ENCODE peak calls at places on chromosomes 5 and 9, in four cellular contexts. One of them, this sample, is unnamed.

GRCh38 chr5:122844136-122844915 is 1.1 kb upstream of the SNX24 start:
- DNase-seq in spleen: no peak
- DNase-seq in HCT116: no peak
- DNase-seq in stomach: peak
- DNase-seq in this sample: no peak

GRCh38 chr9:36896296-36896695 is 137.8 kb downstream of the PAX5 start:
- DNase-seq in stomach: no peak
- DNase-seq in spleen: no peak
- DNase-seq in HCT116: no peak
- DNase-seq in this sample: no peak

GRCh38 chr9:124600407-124600806 is 93.2 kb upstream of the NR5A1 start:
- DNase-seq in stomach: no peak
- DNase-seq in HCT116: no peak
- DNase-seq in spleen: no peak
- DNase-seq in this sample: no peak

GRCh38 chr5:161745392-161745791 is 59.9 kb downstream of the GABRA6 start:
- DNase-seq in spleen: no peak
- DNase-seq in HCT116: no peak
- DNase-seq in stomach: no peak
- DNase-seq in this sample: no peak

GRCh38 chr5:74316064-74316586 is 324.4 kb downstream of the ENC1 start:
- DNase-seq in HCT116: no peak
- DNase-seq in spleen: no peak
- DNase-seq in stomach: no peak
- DNase-seq in this sample: no peak

GRCh38 chr9:133453651-133454050 is 6.1 kb upstream of the CACFD1 start:
- DNase-seq in HCT116: no peak
- DNase-seq in stomach: no peak
- DNase-seq in spleen: no peak
- DNase-seq in this sample: no peak

GRCh38 chr9:124818431-124819281 is 34.6 kb upstream of the WDR38 start:
- DNase-seq in HCT116: peak
- DNase-seq in spleen: peak
- DNase-seq in stomach: no peak
- DNase-seq in this sample: no peak

GRCh38 chr9:100587375-100587774 is 9.5 kb downstream of the CAVIN4 start:
- DNase-seq in stomach: no peak
- DNase-seq in HCT116: peak
- DNase-seq in spleen: no peak
- DNase-seq in this sample: no peak

GRCh38 chr9:88379352-88379751 is 8.9 kb upstream of the SPIN1 start:
- DNase-seq in spleen: no peak
- DNase-seq in stomach: no peak
- DNase-seq in HCT116: no peak
- DNase-seq in this sample: no peak

GRCh38 chr5:137312060-137312459 is 187.1 kb downstream of the SPOCK1 start:
- DNase-seq in spleen: no peak
- DNase-seq in stomach: no peak
- DNase-seq in HCT116: no peak
- DNase-seq in this sample: peak

GRCh38 chr5:171825046-171825445 is 39.4 kb downstream of the SMIM23 start:
- DNase-seq in spleen: peak
- DNase-seq in HCT116: no peak
- DNase-seq in stomach: no peak
- DNase-seq in this sample: no peak

GRCh38 chr5:11182441-11183080 is 421.5 kb upstream of the DAP start:
- DNase-seq in HCT116: peak
- DNase-seq in stomach: no peak
- DNase-seq in spleen: no peak
- DNase-seq in this sample: no peak

GRCh38 chr9:94554439-94555331 is at the start of gene PCAT7:
- DNase-seq in stomach: peak
- DNase-seq in spleen: no peak
- DNase-seq in HCT116: peak
- DNase-seq in this sample: no peak

GRCh38 chr5:77743181-77743580 is 33.0 kb downstream of the TBCA start:
- DNase-seq in HCT116: no peak
- DNase-seq in stomach: no peak
- DNase-seq in spleen: no peak
- DNase-seq in this sample: no peak

GRCh38 chr9:86471501-86471900 is 117.3 kb upstream of the TUT7 start:
- DNase-seq in spleen: no peak
- DNase-seq in stomach: no peak
- DNase-seq in HCT116: no peak
- DNase-seq in this sample: no peak

GRCh38 chr9:8652282-8652681 is 852.7 kb upstream of the DMAC1 start:
- DNase-seq in spleen: no peak
- DNase-seq in HCT116: no peak
- DNase-seq in stomach: no peak
- DNase-seq in this sample: no peak

GRCh38 chr5:174093132-174093531 is 47.6 kb downstream of the NSG2 start:
- DNase-seq in spleen: no peak
- DNase-seq in stomach: no peak
- DNase-seq in HCT116: no peak
- DNase-seq in this sample: no peak

GRCh38 chr5:61280205-61280604 is 51.9 kb upstream of the ZSWIM6 start:
- DNase-seq in HCT116: peak
- DNase-seq in spleen: no peak
- DNase-seq in stomach: no peak
- DNase-seq in this sample: no peak

GRCh38 chr9:112110094-112110772 is 64.9 kb downstream of the SUSD1 start:
- DNase-seq in stomach: no peak
- DNase-seq in spleen: no peak
- DNase-seq in HCT116: no peak
- DNase-seq in this sample: no peak

GRCh38 chr5:139698461-139699146 is 50.5 kb downstream of the CXXC5 start:
- DNase-seq in spleen: peak
- DNase-seq in HCT116: no peak
- DNase-seq in stomach: peak
- DNase-seq in this sample: no peak

GRCh38 chr9:119453490-119453911 is 84.3 kb upstream of the BRINP1 start:
- DNase-seq in HCT116: no peak
- DNase-seq in stomach: no peak
- DNase-seq in spleen: no peak
- DNase-seq in this sample: no peak

GRCh38 chr9:109182940-109183798 is 16.1 kb upstream of the FRRS1L start:
- DNase-seq in spleen: no peak
- DNase-seq in HCT116: peak
- DNase-seq in stomach: peak
- DNase-seq in this sample: no peak

GRCh38 chr9:7172445-7173115 is 414.8 kb downstream of the KDM4C start:
- DNase-seq in spleen: no peak
- DNase-seq in stomach: no peak
- DNase-seq in HCT116: no peak
- DNase-seq in this sample: no peak

GRCh38 chr9:75964431-75964830 is 74.0 kb downstream of the PCSK5 start:
- DNase-seq in spleen: no peak
- DNase-seq in stomach: no peak
- DNase-seq in HCT116: peak
- DNase-seq in this sample: no peak

GRCh38 chr9:22170162-22170932 is 161.2 kb upstream of the CDKN2B start:
- DNase-seq in stomach: no peak
- DNase-seq in spleen: no peak
- DNase-seq in HCT116: no peak
- DNase-seq in this sample: no peak

GRCh38 chr5:37494756-37495155 is 115.6 kb downstream of the WDR70 start:
- DNase-seq in HCT116: no peak
- DNase-seq in spleen: no peak
- DNase-seq in stomach: peak
- DNase-seq in this sample: no peak

GRCh38 chr5:22109315-22109714 is 743.8 kb downstream of the CDH12 start:
- DNase-seq in stomach: no peak
- DNase-seq in HCT116: no peak
- DNase-seq in spleen: no peak
- DNase-seq in this sample: no peak

GRCh38 chr9:124371183-124371582 is 44.1 kb downstream of the PSMB7 start:
- DNase-seq in stomach: no peak
- DNase-seq in HCT116: no peak
- DNase-seq in spleen: no peak
- DNase-seq in this sample: no peak

GRCh38 chr5:32720295-32720694 is 9.2 kb downstream of the NPR3 start:
- DNase-seq in stomach: no peak
- DNase-seq in HCT116: no peak
- DNase-seq in spleen: no peak
- DNase-seq in this sample: no peak

GRCh38 chr9:920927-921326 is 55.5 kb upstream of the DMRT3 start:
- DNase-seq in stomach: no peak
- DNase-seq in HCT116: no peak
- DNase-seq in spleen: no peak
- DNase-seq in this sample: no peak

GRCh38 chr9:27154923-27155322 is 45.9 kb downstream of the TEK start:
- DNase-seq in spleen: no peak
- DNase-seq in stomach: no peak
- DNase-seq in HCT116: no peak
- DNase-seq in this sample: no peak

GRCh38 chr9:77384406-77384805 is 207.1 kb downstream of the VPS13A start:
- DNase-seq in stomach: no peak
- DNase-seq in HCT116: no peak
- DNase-seq in spleen: no peak
- DNase-seq in this sample: no peak

GRCh38 chr9:88106492-88106891 is 31.8 kb downstream of the SPATA31C2 start:
- DNase-seq in stomach: peak
- DNase-seq in HCT116: peak
- DNase-seq in spleen: no peak
- DNase-seq in this sample: no peak

GRCh38 chr5:80707645-80708044 is 52.9 kb upstream of the DHFR start:
- DNase-seq in stomach: no peak
- DNase-seq in HCT116: no peak
- DNase-seq in spleen: no peak
- DNase-seq in this sample: no peak

GRCh38 chr9:107019216-107019615 is 156.2 kb downstream of the ZNF462 start:
- DNase-seq in HCT116: no peak
- DNase-seq in stomach: no peak
- DNase-seq in spleen: no peak
- DNase-seq in this sample: no peak

DNA sequence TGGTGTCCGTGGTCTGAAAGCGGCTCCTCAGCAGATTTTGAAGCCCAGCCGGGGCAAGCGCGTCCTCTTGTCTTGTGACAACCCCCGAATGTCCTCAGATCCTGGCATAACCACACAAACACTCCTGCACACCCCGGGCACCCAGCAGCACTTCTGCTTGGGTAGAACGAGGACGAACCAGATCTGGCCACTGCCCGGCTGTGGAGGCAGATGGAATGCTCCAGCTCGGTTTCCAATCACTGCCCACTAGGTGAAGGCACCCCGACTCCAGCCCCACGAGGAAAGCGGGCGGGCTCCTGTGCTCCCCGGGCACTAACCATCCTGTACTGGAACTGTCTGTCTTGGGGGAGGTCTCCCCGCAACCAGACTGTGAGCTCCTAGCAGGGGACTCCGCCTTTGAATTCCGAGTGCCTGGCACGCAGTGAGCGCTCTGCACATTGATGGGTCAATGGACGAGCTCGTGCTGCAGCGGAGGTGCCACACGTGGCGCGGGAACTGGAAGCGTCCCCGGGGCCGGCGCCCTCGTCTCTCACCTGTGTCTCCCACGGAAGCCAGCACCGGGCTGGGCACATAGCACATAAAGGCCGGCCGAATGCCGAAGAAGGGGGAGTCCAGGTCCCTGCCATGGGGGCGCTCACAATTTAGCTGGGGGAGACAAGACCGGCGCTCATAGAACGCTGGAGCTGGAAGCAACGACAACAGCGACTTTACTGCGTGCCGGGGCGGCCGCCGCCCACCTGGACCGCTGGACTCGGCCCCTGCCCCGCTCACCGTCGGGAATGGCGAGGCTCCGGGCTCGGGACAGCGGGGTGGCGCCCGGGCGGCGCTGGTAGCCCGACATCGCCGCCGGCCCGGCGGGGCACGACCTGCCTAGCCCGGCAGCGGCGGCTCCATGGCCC is 608 bp downstream of the ENTR1 start:
- DNase-seq in HCT116: no peak
- DNase-seq in spleen: peak
- DNase-seq in stomach: peak
- DNase-seq in this sample: no peak
- TF ChIP-seq POLR2A in HCT116: no peak
- TF ChIP-seq POLR2A in spleen: no peak
- TF ChIP-seq POLR2A in stomach: no peak
- TF ChIP-seq POLR2A in this sample: no peak

GRCh38 chr5:141838326-141839014 is 39.7 kb downstream of the PCDH1 start:
- DNase-seq in HCT116: no peak
- DNase-seq in spleen: no peak
- DNase-seq in stomach: no peak
- DNase-seq in this sample: no peak
- TF ChIP-seq POLR2AphosphoS5 in HCT116: no peak
- TF ChIP-seq POLR2AphosphoS5 in spleen: no peak
- TF ChIP-seq POLR2AphosphoS5 in stomach: no peak
- TF ChIP-seq POLR2AphosphoS5 in this sample: no peak

GRCh38 chr5:130964238-130965192 is 200.5 kb downstream of the HINT1 start:
- DNase-seq in HCT116: no peak
- DNase-seq in spleen: no peak
- DNase-seq in stomach: no peak
- DNase-seq in this sample: no peak
- H3K27ac ChIP-seq in HCT116: no peak
- H3K27ac ChIP-seq in spleen: no peak
- H3K27ac ChIP-seq in stomach: no peak
- H3K27ac ChIP-seq in this sample: no peak

GRCh38 chr9:91935066-91935729 is 14.8 kb downstream of the ROR2 start:
- DNase-seq in HCT116: no peak
- DNase-seq in stomach: peak
- DNase-seq in spleen: no peak
- DNase-seq in this sample: no peak

GRCh38 chr9:91939953-91940352 is 10.1 kb downstream of the ROR2 start:
- DNase-seq in spleen: no peak
- DNase-seq in HCT116: no peak
- DNase-seq in stomach: peak
- DNase-seq in this sample: no peak

GRCh38 chr9:91937727-91938126 is 12.3 kb downstream of the ROR2 start:
- DNase-seq in spleen: no peak
- DNase-seq in stomach: peak
- DNase-seq in HCT116: no peak
- DNase-seq in this sample: no peak

GRCh38 chr9:91935805-91936204 is 14.2 kb downstream of the ROR2 start:
- DNase-seq in HCT116: no peak
- DNase-seq in stomach: peak
- DNase-seq in spleen: no peak
- DNase-seq in this sample: no peak

GRCh38 chr9:91937031-91937430 is 13.0 kb downstream of the ROR2 start:
- DNase-seq in spleen: no peak
- DNase-seq in HCT116: no peak
- DNase-seq in stomach: peak
- DNase-seq in this sample: no peak
- TF ChIP-seq POLR2A in spleen: no peak
- TF ChIP-seq POLR2A in HCT116: no peak
- TF ChIP-seq POLR2A in stomach: no peak
- TF ChIP-seq POLR2A in this sample: no peak

GRCh38 chr5:36444582-36444999 is 142.9 kb upstream of the RANBP3L start:
- DNase-seq in spleen: no peak
- DNase-seq in HCT116: no peak
- DNase-seq in stomach: peak
- DNase-seq in this sample: no peak
- TF ChIP-seq POLR2AphosphoS5 in spleen: no peak
- TF ChIP-seq POLR2AphosphoS5 in HCT116: no peak
- TF ChIP-seq POLR2AphosphoS5 in stomach: peak
- TF ChIP-seq POLR2AphosphoS5 in this sample: no peak

This sample was measured in vagina.